ENCODE peak calls at places on chromosome 5, in seven cellular contexts. D, Q, W, N, Z, C and P are unnamed samples.

GRCh38 chr5:96509721-96510383 is 76.8 kb upstream of the PCSK1 start:
- DNase-seq in D (no peak), Q (peak; percentile 92), W (no peak), N (no peak), Z (no peak), C (peak; percentile 95), P (peak; percentile 80)

GRCh38 chr5:119341452-119342349 is 14.1 kb upstream of the TNFAIP8 start:
- DNase-seq in D (no peak), Q (no peak), W (no peak), N (no peak), Z (peak; percentile 43), C (no peak), P (no peak)

GRCh38 chr5:80481019-80481893 is 6.6 kb upstream of the FAM151B start:
- DNase-seq in D (no peak), Q (no peak), W (peak; percentile 0), N (no peak), Z (peak; percentile 52), C (peak; percentile 81), P (peak; percentile 66)

GRCh38 chr5:33258553-33258952 is 182.2 kb upstream of the TARS1 start:
- DNase-seq in D (no peak), Q (no peak), W (no peak), N (no peak), Z (no peak), C (no peak), P (no peak)

GRCh38 chr5:119328753-119329602 is 26.8 kb upstream of the TNFAIP8 start:
- DNase-seq in D (peak; percentile 69), Q (peak; percentile 45), W (no peak), N (no peak), Z (peak; percentile 80), C (peak; percentile 84), P (peak; percentile 21)

GRCh38 chr5:74434124-74434899 is 206.2 kb downstream of the ENC1 start:
- DNase-seq in D (no peak), Q (no peak), W (no peak), N (no peak), Z (no peak), C (no peak), P (no peak)

GRCh38 chr5:145484195-145484594 is 350.9 kb downstream of the PRELID2 start:
- DNase-seq in D (no peak), Q (peak; percentile 38), W (no peak), N (no peak), Z (no peak), C (peak; percentile 78), P (peak; percentile 70)

GRCh38 chr5:150281987-150282386 is 7.6 kb downstream of the CAMK2A start:
- DNase-seq in D (no peak), Q (no peak), W (no peak), N (no peak), Z (no peak), C (no peak), P (no peak)

GRCh38 chr5:50672663-50673062 is 6.2 kb downstream of the PARP8 start:
- DNase-seq in D (no peak), Q (no peak), W (no peak), N (no peak), Z (no peak), C (no peak), P (no peak)

GRCh38 chr5:132264546-132265335 is 7.2 kb downstream of the PDLIM4 start:
- DNase-seq in D (no peak), Q (no peak), W (no peak), N (no peak), Z (no peak), C (no peak), P (no peak)